ENCODE peak calls at places on chromosomes 11 and 22, in ten cellular contexts. R is transverse colon, N is stomach, Q is K562, I is breast epithelium, B is spleen, L is HCT116, X is suprapubic skin, C is sigmoid colon, P is endothelial cell of umbilical vein. H is an unnamed sample.

GRCh38 chr11:122229611-122230386 is 113.8 kb upstream of the BLID start:
- DNase-seq in R (no peak), N (no peak), Q (no peak), I (no peak), B (no peak), L (no peak), X (no peak), C (no peak), P (peak), H (no peak)

GRCh38 chr22:19827341-19828034 is 27.2 kb downstream of the GNB1L start:
- DNase-seq in R (no peak), N (no peak), Q (no peak), I (no peak), B (no peak), L (no peak), X (no peak), C (peak), P (no peak), H (no peak)

GRCh38 chr11:118511576-118511975 is 15.7 kb upstream of the TTC36 start:
- DNase-seq in R (no peak), N (no peak), Q (no peak), I (no peak), B (no peak), L (no peak), X (no peak), C (no peak), P (no peak), H (no peak)

GRCh38 chr11:80156062-80156461 is 715.2 kb upstream of the TENM4 start:
- DNase-seq in R (no peak), N (no peak), Q (no peak), I (no peak), B (no peak), L (no peak), X (no peak), C (no peak), P (no peak), H (no peak)

GRCh38 chr22:42901790-42902508 is 44.9 kb upstream of the ARFGAP3 start:
- DNase-seq in R (no peak), N (no peak), Q (peak), I (no peak), B (no peak), L (no peak), X (no peak), C (no peak), P (no peak), H (no peak)

GRCh38 chr11:14645247-14645912 is 1.8 kb downstream of the PDE3B start:
- DNase-seq in R (no peak), N (no peak), Q (no peak), I (no peak), B (no peak), L (no peak), X (no peak), C (no peak), P (peak), H (no peak)

GRCh38 chr11:86548278-86548917 is 124.0 kb downstream of the ME3 start:
- DNase-seq in R (no peak), N (no peak), Q (no peak), I (no peak), B (no peak), L (no peak), X (no peak), C (no peak), P (peak), H (no peak)

GRCh38 chr11:94636388-94636787 is 69.2 kb downstream of the PIWIL4 start:
- DNase-seq in R (no peak), N (no peak), Q (no peak), I (no peak), B (no peak), L (no peak), X (no peak), C (no peak), P (no peak), H (no peak)

GRCh38 chr11:79007811-79008294 is 433.0 kb downstream of the TENM4 start:
- DNase-seq in R (no peak), N (no peak), Q (no peak), I (no peak), B (no peak), L (no peak), X (no peak), C (no peak), P (no peak), H (no peak)

GRCh38 chr11:114131366-114131963 is 72.0 kb downstream of the ZBTB16 start:
- DNase-seq in R (peak), N (no peak), Q (no peak), I (no peak), B (no peak), L (no peak), X (no peak), C (peak), P (peak), H (no peak)

DNA sequence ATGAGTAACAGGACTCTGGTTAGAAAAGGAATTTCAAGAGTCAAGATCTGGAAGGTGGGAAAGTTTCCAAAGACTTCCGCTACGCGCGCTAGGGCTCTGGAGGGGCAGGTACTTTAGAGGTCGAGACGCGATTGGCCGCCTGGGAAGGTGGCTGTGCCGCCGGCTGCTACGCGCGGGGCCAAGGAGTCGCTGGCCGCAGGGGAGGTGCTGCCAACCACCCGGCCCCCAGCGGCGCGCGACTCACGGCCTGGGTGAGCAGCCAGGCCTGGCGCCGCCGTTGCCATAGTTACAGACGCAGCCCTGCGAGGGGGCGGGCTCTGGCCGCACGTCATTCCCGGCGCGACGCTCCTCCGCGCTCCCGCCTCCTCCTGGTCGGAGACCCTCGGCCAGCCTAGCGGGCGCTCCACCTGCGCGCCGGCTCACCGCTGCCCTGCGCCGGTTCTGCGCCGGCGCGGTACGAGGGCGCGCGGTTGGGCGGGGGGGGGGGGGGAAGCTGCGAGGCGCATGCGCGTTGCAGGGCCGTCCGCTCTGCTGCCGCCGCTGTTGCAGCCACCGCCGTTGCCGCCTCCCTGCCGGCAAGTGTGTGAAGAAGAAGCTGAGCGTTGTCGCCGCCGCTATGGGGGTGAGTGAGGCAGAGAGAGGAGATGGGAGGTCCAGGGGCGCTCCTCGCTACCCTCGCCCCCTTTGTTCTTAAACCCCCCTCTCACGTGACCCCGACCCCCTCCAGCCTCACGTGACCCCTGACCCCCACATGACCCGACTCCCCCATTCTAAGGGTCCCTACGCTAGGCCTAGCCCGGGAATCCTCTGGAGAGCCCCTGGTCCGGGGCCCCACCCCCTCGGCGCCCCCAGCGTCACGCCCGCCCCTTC is at the start of gene NAA40:
- DNase-seq in R (peak), N (peak), Q (peak), I (peak), B (peak), L (peak), X (peak), C (peak), P (peak), H (peak)
- TF ChIP-seq POLR2A in R (no peak), N (no peak), Q (peak), I (no peak), B (peak), L (peak), X (no peak), C (no peak), P (peak), H (peak)

GRCh38 chr11:12525466-12526055 is 148.2 kb downstream of the PARVA start:
- DNase-seq in R (no peak), N (no peak), Q (no peak), I (no peak), B (no peak), L (no peak), X (no peak), C (peak), P (no peak), H (no peak)

GRCh38 chr11:12528487-12528886 is 145.7 kb upstream of the TEAD1 start:
- DNase-seq in R (no peak), N (no peak), Q (no peak), I (no peak), B (no peak), L (no peak), X (no peak), C (no peak), P (no peak), H (no peak)

GRCh38 chr11:12529041-12529440 is 145.2 kb upstream of the TEAD1 start:
- DNase-seq in R (no peak), N (no peak), Q (no peak), I (no peak), B (no peak), L (no peak), X (no peak), C (no peak), P (no peak), H (no peak)

GRCh38 chr11:12524865-12525264 is 147.5 kb downstream of the PARVA start:
- DNase-seq in R (no peak), N (no peak), Q (no peak), I (no peak), B (no peak), L (no peak), X (no peak), C (peak), P (no peak), H (no peak)

GRCh38 chr11:12526789-12527188 is 147.4 kb upstream of the TEAD1 start:
- DNase-seq in R (no peak), N (no peak), Q (no peak), I (no peak), B (no peak), L (no peak), X (no peak), C (no peak), P (peak), H (no peak)
- TF ChIP-seq POLR2AphosphoS5 in R (no peak), N (no peak), Q (no peak), I (no peak), B (no peak), L (no peak), X (no peak), C (no peak), P (no peak), H (no peak)

GRCh38 chr11:108498046-108498815 is at the start of gene POGLUT3:
- DNase-seq in R (peak), N (peak), Q (peak), I (no peak), B (peak), L (no peak), X (peak), C (peak), P (peak), H (peak)

GRCh38 chr11:108498816-108499408 is 728 bp upstream of the POGLUT3 start:
- DNase-seq in R (peak), N (no peak), Q (no peak), I (no peak), B (no peak), L (no peak), X (peak), C (peak), P (no peak), H (no peak)

GRCh38 chr11:108500169-108500568 is 2.0 kb upstream of the POGLUT3 start:
- DNase-seq in R (no peak), N (no peak), Q (no peak), I (no peak), B (no peak), L (no peak), X (no peak), C (no peak), P (no peak), H (no peak)

GRCh38 chr11:108496643-108497256 is 1.4 kb downstream of the POGLUT3 start:
- DNase-seq in R (no peak), N (no peak), Q (no peak), I (no peak), B (no peak), L (no peak), X (no peak), C (no peak), P (no peak), H (no peak)

GRCh38 chr11:108497317-108498045 is 703 bp downstream of the POGLUT3 start:
- DNase-seq in R (peak), N (peak), Q (peak), I (peak), B (peak), L (peak), X (peak), C (peak), P (peak), H (peak)
- TF ChIP-seq POLR2A in R (peak), N (no peak), Q (peak), I (no peak), B (no peak), L (peak), X (peak), C (peak), P (peak), H (peak)

GRCh38 chr22:41243361-41243760 is 2.6 kb upstream of the CHADL start:
- DNase-seq in R (no peak), N (no peak), Q (no peak), I (no peak), B (no peak), L (no peak), X (no peak), C (no peak), P (no peak), H (no peak)

GRCh38 chr22:41248314-41248713 is 7.6 kb upstream of the CHADL start:
- DNase-seq in R (no peak), N (no peak), Q (no peak), I (no peak), B (no peak), L (no peak), X (no peak), C (no peak), P (no peak), H (no peak)

GRCh38 chr22:41248758-41249157 is 8.0 kb upstream of the CHADL start:
- DNase-seq in R (no peak), N (no peak), Q (no peak), I (no peak), B (no peak), L (no peak), X (no peak), C (no peak), P (no peak), H (no peak)

GRCh38 chr22:41247703-41248102 is 7.0 kb upstream of the CHADL start:
- DNase-seq in R (no peak), N (no peak), Q (no peak), I (no peak), B (no peak), L (no peak), X (no peak), C (no peak), P (no peak), H (no peak)

DNA sequence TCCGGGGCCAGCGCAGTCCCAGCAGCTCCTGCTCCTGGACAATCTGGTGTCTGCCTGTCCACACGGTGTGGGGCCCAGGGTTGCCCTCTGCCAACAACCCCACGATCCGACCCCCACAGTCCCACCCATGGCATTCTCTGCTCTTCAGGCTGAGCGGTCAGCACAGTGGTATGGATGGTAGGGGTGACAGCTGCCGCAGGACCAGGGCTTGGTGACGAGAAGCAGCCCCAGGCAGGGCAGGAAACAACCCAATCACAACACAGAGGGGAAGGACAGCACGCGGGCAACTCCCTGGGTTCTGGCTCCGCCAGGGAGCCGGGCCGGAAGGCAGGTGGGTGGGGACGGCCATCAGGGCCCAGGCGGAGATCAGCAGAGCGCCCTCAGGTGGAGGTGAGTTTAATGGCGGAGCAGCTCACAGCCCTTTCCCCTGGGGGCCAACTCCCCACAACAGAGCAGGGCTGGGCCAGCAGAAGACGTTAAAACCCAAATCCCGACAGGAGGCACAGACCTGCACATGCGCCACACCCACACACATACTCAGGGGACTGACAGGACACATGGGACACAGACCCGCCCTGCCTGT is 5.3 kb upstream of the CHADL start:
- DNase-seq in R (no peak), N (no peak), Q (peak), I (no peak), B (no peak), L (no peak), X (no peak), C (no peak), P (no peak), H (no peak)
- TF ChIP-seq POLR2AphosphoS5 in R (no peak), N (no peak), Q (no peak), I (no peak), B (peak), L (no peak), X (no peak), C (no peak), P (no peak), H (no peak)

DNA sequence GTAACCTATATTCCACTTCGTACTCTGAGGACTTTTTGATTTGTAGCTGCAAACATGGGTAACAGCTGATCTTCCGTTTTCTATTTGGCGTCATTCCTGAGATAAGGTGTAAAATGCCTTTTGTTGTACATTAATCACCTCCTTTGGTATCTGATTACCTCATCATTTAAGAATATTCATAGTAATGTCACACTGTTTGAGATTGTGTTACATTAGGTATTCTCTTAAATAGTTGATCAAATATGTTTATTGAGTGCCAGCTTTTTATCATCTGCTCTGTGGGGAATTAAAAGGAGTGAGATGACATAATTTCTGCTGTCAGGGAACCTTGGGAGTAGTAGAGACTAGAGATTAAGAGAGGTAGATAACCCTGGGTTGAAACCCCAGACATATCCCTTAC is 5.9 kb downstream of the NCAM1 start:
- DNase-seq in R (no peak), N (no peak), Q (no peak), I (no peak), B (no peak), L (no peak), X (no peak), C (no peak), P (no peak), H (no peak)
- TF ChIP-seq POLR2A in R (no peak), N (no peak), Q (no peak), I (no peak), B (no peak), L (no peak), X (no peak), C (no peak), P (no peak), H (no peak)

GRCh38 chr11:37264060-37264459 is 666.0 kb upstream of the RAG2 start:
- DNase-seq in R (no peak), N (no peak), Q (no peak), I (no peak), B (no peak), L (no peak), X (no peak), C (no peak), P (no peak), H (no peak)
- TF ChIP-seq POLR2AphosphoS5 in R (no peak), N (no peak), Q (no peak), I (no peak), B (no peak), L (no peak), X (no peak), C (no peak), P (no peak), H (no peak)

GRCh38 chr11:130002846-130003716 is 446 bp upstream of the PRDM10 start:
- DNase-seq in R (peak), N (peak), Q (peak), I (peak), B (peak), L (peak), X (peak), C (peak), P (peak), H (peak)
- TF ChIP-seq POLR2A in R (peak), N (no peak), Q (peak), I (peak), B (no peak), L (peak), X (peak), C (peak), P (peak), H (peak)

DNA sequence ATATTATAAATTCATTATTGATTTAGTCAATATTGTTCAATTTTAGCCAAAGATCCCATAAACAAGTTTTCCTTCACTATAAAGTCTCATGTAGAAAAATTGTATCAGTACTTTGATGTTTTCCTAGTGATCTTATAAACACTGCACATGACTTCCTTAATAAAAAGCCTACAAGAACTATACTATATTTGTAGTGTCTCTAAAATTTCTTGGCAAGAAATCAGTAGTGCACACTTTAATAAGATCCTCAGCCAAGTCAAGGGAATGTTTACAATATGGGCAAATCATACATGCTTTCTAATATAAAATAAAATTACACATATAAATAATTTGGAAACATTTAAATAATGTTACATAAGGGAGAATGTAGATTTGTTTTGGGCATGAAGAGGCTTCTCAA is 203.0 kb upstream of the CCDC179 start:
- DNase-seq in R (no peak), N (no peak), Q (no peak), I (no peak), B (no peak), L (no peak), X (no peak), C (no peak), P (no peak), H (no peak)
- TF ChIP-seq POLR2AphosphoS5 in R (no peak), N (no peak), Q (no peak), I (no peak), B (no peak), L (no peak), X (no peak), C (no peak), P (no peak), H (no peak)